ENCODE peak calls at places on chromosomes 4 and X, in eight cellular contexts. R, A, W, B, I, V, U and L are unnamed samples. For H3K36me3, the result is how much of the 10 kb centered on the place peaks cover.

GRCh38 chr4:169283114-169283509 is 12.4 kb upstream of the SH3RF1 start:
- DNase-seq in R (no peak), A (no peak), W (peak), B (no peak), I (no peak), V (no peak), U (no peak), L (peak)

GRCh38 chr4:140635606-140636005 is 66.8 kb upstream of the UCP1 start:
- DNase-seq in R (no peak), A (no peak), W (peak), B (peak), I (peak), V (no peak), U (no peak), L (peak)

GRCh38 chrX:10619311-10620015 is 922 bp downstream of the MID1 start:
- DNase-seq in R (no peak), A (no peak), W (peak), B (no peak), I (no peak), V (no peak), U (no peak), L (no peak)

GRCh38 chr4:180823116-180823515 is 1420.1 kb upstream of the TENM3 start:
- DNase-seq in R (no peak), A (no peak), W (no peak), B (no peak), I (no peak), V (no peak), U (no peak), L (no peak)

GRCh38 chrX:133290076-133290475 is 71.9 kb upstream of the TFDP3 start:
- DNase-seq in R (no peak), A (no peak), W (peak), B (no peak), I (no peak), V (no peak), U (no peak), L (no peak)

GRCh38 chr4:44493924-44494323 is 45.3 kb upstream of the KCTD8 start:
- DNase-seq in R (no peak), A (no peak), W (peak), B (no peak), I (no peak), V (no peak), U (no peak), L (peak)

GRCh38 chr4:160044693-160045092 is 941.8 kb downstream of the RAPGEF2 start:
- DNase-seq in R (no peak), A (no peak), W (no peak), B (no peak), I (no peak), V (no peak), U (no peak), L (no peak)

GRCh38 chr4:7411896-7412585 is 22.7 kb downstream of the PSAPL1 start:
- DNase-seq in R (no peak), A (no peak), W (no peak), B (peak), I (no peak), V (no peak), U (peak), L (no peak)

GRCh38 chrX:3271485-3272186 is 74.8 kb downstream of the MXRA5 start:
- DNase-seq in R (no peak), A (no peak), W (peak), B (no peak), I (no peak), V (no peak), U (no peak), L (peak)

GRCh38 chrX:57282568-57282967 is 3.9 kb upstream of the FAAH2 start:
- DNase-seq in R (no peak), A (no peak), W (no peak), B (no peak), I (no peak), V (no peak), U (no peak), L (peak)

GRCh38 chr4:108013332-108013731 is 23.6 kb downstream of the HADH start:
- DNase-seq in R (no peak), A (no peak), W (no peak), B (no peak), I (no peak), V (no peak), U (no peak), L (no peak)

GRCh38 chr4:108018038-108018883 is 28.6 kb downstream of the HADH start:
- DNase-seq in R (peak), A (peak), W (peak), B (peak), I (peak), V (peak), U (peak), L (peak)

GRCh38 chr4:108024078-108024990 is 34.6 kb downstream of the HADH start:
- DNase-seq in R (no peak), A (no peak), W (no peak), B (no peak), I (no peak), V (no peak), U (no peak), L (no peak)

GRCh38 chr4:108013955-108014354 is 24.3 kb downstream of the HADH start:
- DNase-seq in R (no peak), A (no peak), W (no peak), B (no peak), I (no peak), V (no peak), U (no peak), L (no peak)

DNA sequence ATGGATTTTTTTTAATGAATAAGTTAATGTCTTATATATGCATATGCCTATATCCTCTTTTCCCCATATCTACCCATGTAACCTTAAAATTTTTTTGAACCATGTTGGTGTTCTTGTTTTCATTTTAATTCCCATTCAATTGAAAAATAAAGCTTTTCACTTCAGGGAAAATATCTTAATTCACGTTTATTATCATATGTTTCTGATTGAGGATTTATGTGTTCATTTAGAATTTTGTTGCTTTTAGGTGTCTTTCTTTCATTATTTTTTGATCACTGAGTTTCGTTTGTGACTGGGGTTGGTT is 29.1 kb downstream of the HADH start:
- DNase-seq in R (no peak), A (no peak), W (no peak), B (no peak), I (no peak), V (no peak), U (no peak), L (no peak)
- TF ChIP-seq CTCF in R (no peak), A (no peak), W (no peak), B (no peak), I (no peak), V (peak), U (no peak), L (no peak)

GRCh38 chrX:12895856-12896255 is 10.6 kb upstream of the TLR8 start:
- DNase-seq in R (no peak), A (no peak), W (peak), B (no peak), I (no peak), V (no peak), U (no peak), L (no peak)

GRCh38 chrX:12898073-12898472 is 8.3 kb upstream of the TLR8 start:
- DNase-seq in R (no peak), A (no peak), W (no peak), B (no peak), I (no peak), V (no peak), U (no peak), L (no peak)

GRCh38 chrX:12901486-12901885 is 4.9 kb upstream of the TLR8 start:
- DNase-seq in R (peak), A (peak), W (peak), B (peak), I (peak), V (peak), U (peak), L (peak)

GRCh38 chrX:12896935-12897334 is 9.5 kb upstream of the TLR8 start:
- DNase-seq in R (no peak), A (no peak), W (no peak), B (no peak), I (no peak), V (no peak), U (no peak), L (no peak)

GRCh38 chrX:12899506-12899905 is 6.9 kb upstream of the TLR8 start:
- DNase-seq in R (no peak), A (no peak), W (no peak), B (no peak), I (no peak), V (no peak), U (no peak), L (no peak)
- H3K4me3 ChIP-seq in R (no peak), A (no peak), W (no peak), B (no peak), I (no peak), V (no peak), U (no peak), L (no peak)

GRCh38 chr4:39319678-39320077 is 46.5 kb downstream of the RFC1 start:
- DNase-seq in R (no peak), A (no peak), W (peak), B (no peak), I (no peak), V (no peak), U (no peak), L (peak)
- H3K36me3 ChIP-seq in R (under half), A (half or more), W (under half), B (under half), I (half or more), V (under half), U (under half), L (under half)

GRCh38 chr4:153440475-153440874 is 25.7 kb upstream of the TMEM131L start:
- DNase-seq in R (no peak), A (no peak), W (no peak), B (no peak), I (no peak), V (no peak), U (no peak), L (no peak)

GRCh38 chr4:153434190-153434589 is 32.0 kb upstream of the TMEM131L start:
- DNase-seq in R (no peak), A (no peak), W (no peak), B (no peak), I (no peak), V (no peak), U (no peak), L (no peak)

GRCh38 chr4:153438916-153439756 is 27.0 kb upstream of the TMEM131L start:
- DNase-seq in R (peak), A (no peak), W (no peak), B (no peak), I (no peak), V (no peak), U (no peak), L (no peak)

DNA sequence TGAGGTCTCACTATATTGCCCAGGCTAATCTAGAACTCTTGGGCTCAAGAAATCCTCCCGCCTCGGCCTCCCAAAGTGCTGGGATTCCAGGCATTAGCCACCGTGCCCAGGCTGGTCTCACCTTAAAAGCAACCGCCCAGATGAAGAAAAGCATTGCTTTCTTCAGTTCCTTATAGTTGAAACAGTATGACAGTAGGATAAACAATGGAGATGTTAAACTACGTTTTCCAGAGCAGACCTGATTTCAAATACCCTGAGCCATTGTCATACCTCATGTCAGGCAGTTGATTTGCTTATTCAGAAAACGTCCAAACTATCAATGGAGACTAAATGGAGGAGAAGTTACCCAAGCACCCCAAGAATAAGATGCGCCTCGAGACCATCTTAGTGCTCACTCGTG is 26.3 kb upstream of the TMEM131L start:
- DNase-seq in R (no peak), A (no peak), W (no peak), B (no peak), I (no peak), V (no peak), U (no peak), L (no peak)
- TF ChIP-seq CTCF in R (no peak), A (no peak), W (no peak), B (no peak), I (no peak), V (no peak), U (no peak), L (no peak)